ENCODE peak calls at places on chromosomes 13 and 19, in seven cellular contexts. V is cardiac muscle cell; T is ovary; E is naive thymus-derived CD4-positive, alpha-beta T cell; L is GM12865; Y is brain microvascular endothelial cell; J is AG09309. F is an unnamed sample.

GRCh38 chr19:29285878-29286277 is 72.9 kb upstream of the UQCRFS1 start:
- DNase-seq in V (peak; percentile 3), L (no peak), E (no peak), T (no peak), Y (no peak), J (no peak), F (no peak)

GRCh38 chr13:94157705-94158218 is 321.7 kb downstream of the DCT start:
- DNase-seq in L (no peak), E (no peak), J (no peak), V (peak; percentile 93), Y (no peak), T (peak; percentile 48), F (peak; percentile 83)

GRCh38 chr19:2365201-2365970 is 5.3 kb downstream of the TMPRSS9 start:
- DNase-seq in T (no peak), V (no peak), J (no peak), L (no peak), Y (no peak), E (no peak), F (no peak)

GRCh38 chr19:49816616-49817015 is 1.5 kb upstream of the MED25 start:
- DNase-seq in E (no peak), J (no peak), L (no peak), Y (no peak), V (no peak), T (no peak), F (no peak)

GRCh38 chr19:1049106-1049505 is 9.2 kb downstream of the ABCA7 start:
- DNase-seq in V (no peak), J (no peak), T (no peak), Y (no peak), E (no peak), L (no peak), F (no peak)

GRCh38 chr19:677601-678380 is 1.6 kb downstream of the FSTL3 start:
- DNase-seq in E (no peak), Y (peak; percentile 31), T (no peak), V (no peak), L (no peak), J (no peak), F (no peak)

GRCh38 chr19:55198651-55199050 is 10.7 kb downstream of the PTPRH start:
- DNase-seq in Y (no peak), V (no peak), T (no peak), J (no peak), E (no peak), L (no peak), F (no peak)

GRCh38 chr19:31262673-31263308 is 86.4 kb downstream of the TSHZ3 start:
- DNase-seq in J (no peak), Y (no peak), E (no peak), L (no peak), T (no peak), V (peak; percentile 49), F (no peak)

GRCh38 chr13:28329395-28330158 is 165.4 kb downstream of the FLT1 start:
- DNase-seq in J (peak; percentile 97), T (peak; percentile 20), L (no peak), V (peak; percentile 93), E (no peak), Y (peak; percentile 97), F (peak; percentile 84)

GRCh38 chr19:16661480-16662034 is 618 bp downstream of the TMEM38A start:
- DNase-seq in T (peak; percentile 34), E (no peak), J (no peak), Y (no peak), V (no peak), L (peak; percentile 87), F (no peak)

GRCh38 chr13:19592657-19593175 is 31.4 kb upstream of the TPTE2 start:
- DNase-seq in Y (no peak), E (no peak), V (no peak), T (no peak), J (no peak), L (no peak), F (no peak)

DNA sequence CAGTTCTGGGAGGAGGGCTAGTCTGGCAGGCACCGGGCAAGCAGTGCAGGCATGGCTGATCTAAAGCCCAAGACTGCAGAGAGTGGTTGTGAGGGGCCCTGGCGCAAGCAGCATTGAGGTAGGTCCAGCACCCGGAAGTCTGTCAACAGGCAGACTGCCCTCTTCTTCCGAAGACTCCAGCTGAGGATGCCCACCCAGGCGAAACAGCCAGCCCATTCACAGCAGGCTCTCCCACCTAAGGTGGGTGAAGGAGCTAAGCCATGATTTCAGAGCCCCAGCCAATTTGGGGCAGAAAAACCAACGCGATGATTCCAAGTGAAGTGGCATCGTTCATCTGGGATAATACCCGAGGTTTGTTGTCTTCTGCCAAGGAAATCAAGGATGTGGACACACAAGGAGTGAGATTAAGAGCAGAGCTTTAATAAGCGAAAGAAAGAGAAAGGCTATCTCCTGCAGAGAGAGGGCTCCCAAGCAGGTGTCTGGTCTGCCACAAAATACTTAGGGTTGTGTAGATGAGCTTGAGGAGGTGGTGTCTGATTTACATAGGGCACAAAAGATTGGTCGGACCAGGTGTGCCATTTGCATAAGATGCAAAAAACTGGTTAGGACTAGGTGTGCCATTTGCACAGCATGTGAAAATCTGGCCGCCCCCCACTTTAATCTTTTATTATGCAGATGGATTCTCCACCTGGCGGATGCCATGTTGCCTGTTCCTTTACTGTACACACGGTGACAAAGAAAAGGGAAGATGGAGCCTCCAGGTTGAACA is 22.6 kb downstream of the FAM124A start:
- DNase-seq in V (no peak), T (no peak), E (no peak), Y (no peak), J (no peak), L (no peak), F (no peak)
- H3K4me3 ChIP-seq in V (no peak overlapping the region), T (no peak overlapping the region), E (no peak overlapping the region), Y (no peak overlapping the region), J (no peak overlapping the region), L (no peak overlapping the region), F (no peak overlapping the region)

DNA sequence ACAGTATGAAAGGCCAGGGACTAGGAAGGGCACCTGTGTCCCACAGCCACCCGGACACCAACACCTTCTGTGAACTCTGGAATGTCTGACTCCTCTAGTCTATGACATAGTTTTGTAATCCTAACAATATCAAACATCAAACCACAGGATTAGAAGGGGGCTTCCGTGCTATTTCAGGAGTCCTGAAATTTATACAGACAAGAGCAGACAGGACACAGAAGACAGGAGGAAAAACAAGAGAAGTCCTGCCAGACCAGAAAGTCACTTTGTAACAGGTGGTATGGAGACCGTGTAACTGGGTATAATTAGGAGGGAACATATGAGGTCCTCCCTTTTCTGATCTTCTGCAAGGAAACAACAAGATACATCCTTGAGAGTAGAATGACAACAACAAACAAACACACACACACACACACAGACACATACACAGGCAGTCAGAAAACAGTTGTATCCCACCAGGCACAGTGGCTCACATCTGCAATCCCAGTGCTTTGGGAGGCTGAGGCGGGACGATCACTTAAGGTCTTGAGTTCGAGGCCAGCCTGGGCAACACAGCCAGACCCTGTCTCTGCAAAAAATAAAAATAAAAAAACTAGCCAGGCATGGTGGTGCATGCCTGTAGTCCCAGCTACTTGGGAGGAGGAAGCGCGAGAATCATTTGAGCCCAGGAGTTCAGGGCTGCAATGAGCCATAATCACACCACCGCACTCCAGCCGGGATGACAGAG is 13.1 kb downstream of the INSR start:
- DNase-seq in V (no peak), J (no peak), E (no peak), Y (no peak), L (no peak), T (no peak), F (no peak)
- H3K4me3 ChIP-seq in V (no peak overlapping the region), J (no peak overlapping the region), E (no peak overlapping the region), Y (no peak overlapping the region), L (no peak overlapping the region), T (no peak overlapping the region), F (no peak overlapping the region)

GRCh38 chr19:33904681-33905080 is 108.0 kb downstream of the KCTD15 start:
- DNase-seq in J (no peak), E (no peak), T (peak; percentile 21), L (no peak), Y (peak; percentile 53), V (peak; percentile 52), F (peak; percentile 14)
- H3K4me3 ChIP-seq in J (no peak overlapping the region), E (no peak overlapping the region), T (no peak overlapping the region), L (no peak overlapping the region), Y (no peak overlapping the region), V (no peak overlapping the region), F (no peak overlapping the region)

GRCh38 chr13:75802161-75802560 is 166.0 kb downstream of the LMO7 start:
- DNase-seq in T (no peak), V (no peak), Y (no peak), L (no peak), E (peak; percentile 7), J (no peak), F (no peak)

GRCh38 chr13:75803982-75804381 is 167.9 kb downstream of the LMO7 start:
- DNase-seq in Y (no peak), T (no peak), L (no peak), E (no peak), V (peak; percentile 9), J (no peak), F (no peak)

GRCh38 chr13:75800545-75800944 is 164.4 kb downstream of the LMO7 start:
- DNase-seq in V (no peak), E (no peak), Y (no peak), T (no peak), L (no peak), J (no peak), F (no peak)

GRCh38 chr13:75801388-75801787 is 165.3 kb downstream of the LMO7 start:
- DNase-seq in J (no peak), T (no peak), L (no peak), Y (peak; percentile 61), E (no peak), V (no peak), F (no peak)

DNA sequence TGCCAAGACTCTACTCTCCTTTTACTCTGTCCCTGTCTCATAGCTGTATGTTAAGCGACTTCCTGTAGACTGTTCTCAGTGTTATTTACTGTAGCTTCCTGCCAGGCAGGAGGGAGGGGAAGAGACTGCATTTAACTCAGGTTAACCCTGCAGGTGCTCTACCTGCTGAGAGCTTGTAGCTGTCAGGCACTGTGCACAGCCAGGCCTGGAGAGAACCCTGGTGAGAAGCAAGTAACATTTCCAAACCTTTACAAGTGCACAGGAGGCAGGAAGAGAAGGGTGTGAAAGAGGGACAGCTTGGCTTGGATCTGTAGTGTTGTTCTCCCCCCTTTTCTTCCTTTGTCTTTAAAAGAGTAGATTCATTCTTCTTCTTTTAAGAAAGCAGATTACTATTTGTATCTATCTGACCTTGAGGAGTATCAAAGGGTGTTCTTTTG is 167.1 kb downstream of the LMO7 start:
- DNase-seq in T (no peak), J (no peak), L (peak; percentile 10), E (peak; percentile 68), Y (no peak), V (no peak), F (no peak)
- H3K4me3 ChIP-seq in T (no peak overlapping the region), J (no peak overlapping the region), L (no peak overlapping the region), E (peak overlapping the region; percentile 4), Y (no peak overlapping the region), V (peak overlapping the region; percentile 60), F (no peak overlapping the region)

F was measured in skeletal muscle cell.